ENCODE peak calls at places on chromosomes 3 and 15, in nine cellular contexts. R is tibial artery; K is cardiac muscle cell; Q is activated T-helper 1 cell treated with anti-CD3 and anti-CD28 coated beads, Interleukin-12 subunit alpha, Interleukin-12 subunit beta, Interleukin-2, Interleukin-4 antibody, amounts not matched to agents 30 ng/mL and 10 ng/mL and 1 ng/mL, durations not matched to agents 14 hours and 24 hours and 36 hours; M is AG09309; F is thyroid gland; B is ELR; J is uterus; X is lower leg skin. U is an unnamed sample.

GRCh38 chr3:13708301-13708700 is 159.4 kb downstream of the FBLN2 start:
- DNase-seq in X (peak; percentile 53), M (no peak), K (no peak), J (peak; percentile 5), B (no peak), Q (no peak), F (no peak), R (peak; percentile 24), U (no peak)

GRCh38 chr3:153070153-153070868 is 91.7 kb upstream of the RAP2B start:
- DNase-seq in R (no peak), X (no peak), F (no peak), J (no peak), Q (no peak), B (peak; percentile 71), M (peak; percentile 31), K (peak; percentile 67), U (peak; percentile 43)

GRCh38 chr3:194691481-194692281 is 6.0 kb downstream of the FAM43A start:
- DNase-seq in F (peak; percentile 64), M (no peak), K (no peak), J (no peak), B (no peak), R (no peak), X (no peak), Q (no peak), U (no peak)

GRCh38 chr3:18127181-18127863 is 297.8 kb downstream of the SATB1 start:
- DNase-seq in M (no peak), K (no peak), X (no peak), F (no peak), B (no peak), J (no peak), Q (no peak), R (no peak), U (no peak)

GRCh38 chr3:138461246-138461645 is 26.8 kb downstream of the ESYT3 start:
- DNase-seq in K (no peak), F (peak; percentile 23), M (no peak), R (no peak), J (no peak), Q (no peak), B (no peak), X (peak; percentile 43), U (no peak)

GRCh38 chr3:30768703-30769550 is 125.5 kb downstream of the GADL1 start:
- DNase-seq in Q (peak; percentile 59), J (peak; percentile 64), X (peak; percentile 91), F (peak; percentile 77), R (peak; percentile 79), K (peak; percentile 73), M (peak; percentile 10), B (peak; percentile 67), U (peak; percentile 55)

GRCh38 chr3:12060139-12060831 is 56.1 kb downstream of the SYN2 start:
- DNase-seq in Q (no peak), R (no peak), M (no peak), F (no peak), K (no peak), B (no peak), X (no peak), J (no peak), U (no peak)

GRCh38 chr3:170752571-170753155 is 117.3 kb downstream of the RPL22L1 start:
- DNase-seq in J (no peak), Q (no peak), B (peak; percentile 62), X (no peak), R (no peak), F (no peak), K (no peak), M (no peak), U (no peak)

GRCh38 chr15:70437089-70437488 is 326.3 kb downstream of the UACA start:
- DNase-seq in B (no peak), M (no peak), Q (no peak), J (no peak), F (no peak), K (no peak), X (peak; percentile 25), R (peak; percentile 21), U (no peak)

GRCh38 chr15:75620776-75621536 is 4.6 kb downstream of the SNUPN start:
- DNase-seq in B (peak; percentile 88), M (peak; percentile 89), Q (no peak), F (no peak), R (peak; percentile 92), K (peak; percentile 97), X (peak; percentile 96), J (peak; percentile 86), U (no peak)

GRCh38 chr15:70566989-70567388 is 196.4 kb downstream of the UACA start:
- DNase-seq in X (peak; percentile 32), F (no peak), R (peak; percentile 42), J (no peak), B (no peak), Q (no peak), K (no peak), M (no peak), U (no peak)

GRCh38 chr15:69573815-69574472 is 121.3 kb downstream of the RPLP1 start:
- DNase-seq in F (no peak), Q (no peak), K (peak; percentile 63), X (no peak), J (peak; percentile 46), B (peak; percentile 10), M (no peak), R (peak; percentile 20), U (peak; percentile 46)

GRCh38 chr3:1037631-1038030 is 55.2 kb upstream of the CNTN6 start:
- DNase-seq in B (no peak), R (no peak), F (no peak), X (no peak), J (no peak), M (no peak), Q (no peak), K (no peak), U (peak; percentile 6)

GRCh38 chr15:46918462-46919125 is 798.7 kb upstream of the SEMA6D start:
- DNase-seq in M (no peak), B (no peak), R (no peak), X (no peak), F (no peak), K (no peak), Q (no peak), J (no peak), U (no peak)

GRCh38 chr3:117059990-117060338 is 350.4 kb downstream of the TUSC7 start:
- DNase-seq in R (no peak), F (peak; percentile 65), X (no peak), J (no peak), M (no peak), K (no peak), Q (no peak), B (no peak), U (no peak)

U was measured in RKO.